ENCODE peak calls at places on chromosome 16, in six cellular contexts. R is IMR-90; J is Peyer's patch; S is WTC11; K is activated T-cell treated with anti-CD3 and anti-CD28 coated beads, Interleukin-2, amount 50 U/mL, for 72 hours; F is mesenteric fat pad. M is an unnamed sample.
A peak's percentile ranks its signal among the peaks of the same experiment; 100 is the strongest.

GRCh38 chr16:58638148-58639036 is 8.8 kb upstream of the CNOT1 start:
- DNase-seq in K (no peak), S (peak; percentile 45), F (no peak), J (no peak), R (peak; percentile 91), M (no peak)

GRCh38 chr16:2296662-2297505 is 29.0 kb upstream of the RNPS1 start:
- DNase-seq in F (no peak), J (no peak), K (peak; percentile 36), R (no peak), S (peak; percentile 74), M (peak; percentile 36)

GRCh38 chr16:81493755-81494433 is 49.3 kb downstream of the CMIP start:
- DNase-seq in R (peak; percentile 94), J (peak; percentile 90), F (no peak), S (no peak), K (peak; percentile 52), M (no peak)

GRCh38 chr16:89599451-89599858 is 14.0 kb upstream of the DPEP1 start:
- DNase-seq in F (no peak), R (no peak), K (peak; percentile 55), J (peak; percentile 88), S (peak; percentile 87), M (no peak)

GRCh38 chr16:4386951-4387565 is 15.4 kb downstream of the VASN start:
- DNase-seq in R (no peak), S (no peak), F (no peak), J (no peak), K (no peak), M (no peak)

GRCh38 chr16:12186774-12187335 is 210.3 kb downstream of the SNX29 start:
- DNase-seq in K (no peak), R (peak; percentile 49), S (no peak), J (no peak), F (no peak), M (no peak)

GRCh38 chr16:86075839-86076440 is 177.0 kb downstream of the IRF8 start:
- DNase-seq in R (no peak), J (peak; percentile 42), S (no peak), K (no peak), F (peak; percentile 49), M (no peak)

GRCh38 chr16:30998852-30999761 is 11.3 kb downstream of the STX1B start:
- DNase-seq in S (no peak), F (no peak), R (no peak), J (no peak), K (no peak), M (no peak)

GRCh38 chr16:55668337-55669281 is 12.8 kb downstream of the SLC6A2 start:
- DNase-seq in F (peak; percentile 53), K (no peak), J (no peak), R (peak; percentile 5), S (peak; percentile 18), M (no peak)

GRCh38 chr16:11129378-11129781 is 126.6 kb downstream of the SOCS1 start:
- DNase-seq in F (no peak), K (no peak), J (no peak), S (no peak), R (no peak), M (no peak)

GRCh38 chr16:85465328-85466307 is 147.5 kb upstream of the GSE1 start:
- DNase-seq in S (no peak), K (no peak), F (no peak), J (no peak), R (peak; percentile 76), M (no peak)